ENCODE peak calls at places on chromosomes 16 and 17, in eight cellular contexts. M, J, B, W, G, Q, S and T are unnamed samples.
A peak's percentile ranks its signal among the peaks of the same experiment; 100 is the strongest.

GRCh38 chr16:67537636-67538591 is 9.3 kb downstream of the RIPOR1 start:
- DNase-seq in W (no peak), S (peak; percentile 86), J (no peak), G (no peak), Q (peak; percentile 65), M (peak; percentile 83), B (peak; percentile 64), T (no peak)

GRCh38 chr16:30132591-30132990 is 9.6 kb upstream of the MAPK3 start:
- DNase-seq in G (no peak), S (no peak), J (no peak), M (peak; percentile 0), B (no peak), Q (no peak), W (no peak), T (no peak)

GRCh38 chr17:60390881-60391418 is 983 bp downstream of the USP32 start:
- DNase-seq in W (no peak), M (no peak), Q (peak; percentile 42), J (no peak), G (peak; percentile 28), B (no peak), S (no peak), T (peak; percentile 27)

GRCh38 chr17:61303334-61304096 is 96.1 kb upstream of the TBX2 start:
- DNase-seq in Q (no peak), S (no peak), W (no peak), J (no peak), G (no peak), M (no peak), B (no peak), T (no peak)

GRCh38 chr17:50332196-50332595 is 13.7 kb upstream of the XYLT2 start:
- DNase-seq in W (no peak), Q (no peak), M (no peak), S (no peak), J (no peak), B (no peak), G (no peak), T (no peak)

GRCh38 chr17:8994319-8994718 is 27.0 kb upstream of the NTN1 start:
- DNase-seq in B (no peak), G (no peak), J (no peak), Q (peak; percentile 88), S (peak; percentile 67), M (peak; percentile 55), W (no peak), T (peak; percentile 19)

GRCh38 chr17:75627094-75627493 is 6.1 kb upstream of the SMIM5 start:
- DNase-seq in W (no peak), J (no peak), G (no peak), M (no peak), S (no peak), Q (no peak), B (no peak), T (no peak)

GRCh38 chr17:18377437-18378204 is at the start of gene EVPLL:
- DNase-seq in M (peak; percentile 83), W (no peak), B (peak; percentile 75), J (no peak), Q (no peak), G (peak; percentile 71), S (no peak), T (no peak)

GRCh38 chr17:75909812-75910274 is 5.2 kb upstream of the MRPL38 start:
- DNase-seq in B (no peak), S (no peak), M (no peak), W (no peak), G (peak; percentile 22), Q (no peak), J (no peak), T (no peak)

GRCh38 chr17:45578516-45579455 is 88.3 kb upstream of the PLEKHM1 start:
- DNase-seq in J (no peak), B (no peak), W (no peak), G (no peak), Q (no peak), M (no peak), S (no peak), T (no peak)

GRCh38 chr17:76336756-76337412 is 16.8 kb downstream of the PRPSAP1 start:
- DNase-seq in S (no peak), W (no peak), M (no peak), J (no peak), Q (no peak), B (no peak), G (no peak), T (no peak)

GRCh38 chr16:82793550-82794244 is 166.9 kb downstream of the CDH13 start:
- DNase-seq in M (no peak), G (no peak), J (no peak), W (no peak), B (no peak), S (no peak), Q (no peak), T (no peak)

GRCh38 chr17:39753514-39754160 is 15.9 kb downstream of the GRB7 start:
- DNase-seq in J (no peak), B (no peak), Q (peak; percentile 60), W (no peak), M (no peak), G (peak; percentile 18), S (peak; percentile 81), T (no peak)

DNA sequence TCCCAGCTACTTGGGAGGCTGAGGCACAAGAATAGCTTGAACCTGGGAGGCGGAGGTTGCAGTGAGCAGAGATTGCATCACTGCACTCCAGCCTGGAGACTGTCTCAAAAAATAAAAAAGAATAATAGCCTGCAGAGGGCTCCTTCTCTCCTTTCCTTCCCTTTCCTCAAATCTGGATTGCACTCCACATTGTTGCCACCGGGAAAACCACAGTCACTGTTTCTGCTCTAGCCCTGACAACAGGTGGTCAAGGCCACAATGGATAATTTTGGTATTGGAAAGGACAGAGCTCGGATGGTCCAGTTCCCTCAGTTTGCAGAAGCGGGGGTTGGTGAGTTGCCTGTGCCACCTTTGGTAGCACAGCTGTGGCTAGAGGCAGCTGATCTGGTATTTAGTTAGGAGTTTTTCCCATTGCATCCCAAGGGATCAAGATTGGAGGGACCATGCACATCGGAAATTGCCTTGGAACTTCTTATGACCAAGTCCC is 44.7 kb upstream of the PRSS54 start:
- DNase-seq in B (no peak), J (no peak), S (no peak), M (no peak), W (no peak), Q (no peak), G (no peak), T (peak; percentile 52)
- TF ChIP-seq CTCF in B (no peak), J (peak; percentile 47), S (no peak), M (no peak), W (peak; percentile 24), Q (no peak), G (no peak), T (peak; percentile 71)

GRCh38 chr16:12387311-12387710 is 410.8 kb downstream of the SNX29 start:
- DNase-seq in G (no peak), M (no peak), J (no peak), W (no peak), S (no peak), Q (no peak), B (no peak), T (no peak)
- TF ChIP-seq CTCF in G (no peak), M (no peak), J (no peak), W (no peak), S (no peak), Q (no peak), B (no peak), T (no peak)

GRCh38 chr16:14041164-14041563 is 30.0 kb upstream of the MRTFB start:
- DNase-seq in S (no peak), M (no peak), W (no peak), J (no peak), Q (no peak), B (no peak), G (no peak), T (no peak)

GRCh38 chr16:14036869-14037268 is 34.2 kb upstream of the MRTFB start:
- DNase-seq in Q (no peak), S (no peak), G (no peak), M (no peak), W (peak; percentile 52), J (no peak), B (no peak), T (no peak)

GRCh38 chr16:14042706-14043105 is 28.4 kb upstream of the MRTFB start:
- DNase-seq in W (no peak), Q (no peak), M (no peak), J (no peak), G (no peak), S (no peak), B (no peak), T (no peak)

GRCh38 chr16:14035092-14035491 is 36.0 kb upstream of the MRTFB start:
- DNase-seq in G (no peak), S (no peak), B (no peak), Q (no peak), W (no peak), M (no peak), J (no peak), T (no peak)

GRCh38 chr16:14037960-14038359 is 33.2 kb upstream of the MRTFB start:
- DNase-seq in B (no peak), S (no peak), G (no peak), J (no peak), M (no peak), Q (no peak), W (no peak), T (no peak)
- TF ChIP-seq CTCF in B (no peak), S (no peak), G (no peak), J (no peak), M (no peak), Q (no peak), W (no peak), T (no peak)

GRCh38 chr16:87347932-87348615 is 30.9 kb upstream of the C16orf95 start:
- DNase-seq in G (no peak), M (peak; percentile 22), W (no peak), Q (no peak), S (no peak), B (no peak), J (no peak), T (no peak)
- TF ChIP-seq CTCF in G (no peak), M (no peak), W (no peak), Q (no peak), S (no peak), B (no peak), J (no peak), T (peak; percentile 27)

GRCh38 chr17:22492331-22492730 is 800.0 kb downstream of the KCNJ18 start:
- DNase-seq in B (no peak), W (no peak), M (no peak), Q (no peak), J (no peak), S (no peak), G (no peak), T (no peak)
- TF ChIP-seq CTCF in B (no peak), W (no peak), M (no peak), Q (no peak), J (no peak), S (no peak), G (no peak), T (no peak)

GRCh38 chr17:73278465-73279453 is 17.1 kb upstream of the CPSF4L start:
- DNase-seq in S (no peak), B (no peak), M (no peak), G (no peak), J (no peak), W (no peak), Q (no peak), T (peak; percentile 8)
- TF ChIP-seq CTCF in S (no peak), B (no peak), M (no peak), G (no peak), J (no peak), W (no peak), Q (no peak), T (no peak)

DNA sequence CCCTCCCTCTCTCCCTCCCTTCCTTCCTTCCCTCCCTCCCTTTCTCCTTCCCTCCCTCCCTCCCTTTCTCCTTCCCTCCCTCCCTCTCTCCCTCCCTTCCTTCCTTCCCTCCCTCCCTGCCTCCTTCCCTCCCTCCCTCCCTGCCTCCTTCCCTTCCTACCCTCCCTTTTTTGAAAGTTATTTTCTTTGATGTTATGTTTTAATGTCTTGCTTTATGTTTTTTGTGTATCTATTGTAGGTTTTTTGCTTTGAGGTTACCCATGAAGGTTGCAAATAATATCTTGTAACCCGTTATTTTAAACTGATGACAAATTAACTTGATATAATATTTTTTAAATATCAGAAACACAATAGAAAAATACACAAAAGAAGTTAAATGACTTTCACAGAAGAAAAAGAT is 96.2 kb downstream of the SSH2 start:
- DNase-seq in M (no peak), S (no peak), Q (no peak), J (no peak), B (no peak), G (no peak), W (no peak), T (no peak)
- TF ChIP-seq CTCF in M (no peak), S (no peak), Q (no peak), J (no peak), B (no peak), G (no peak), W (no peak), T (no peak)